ENCODE peak calls at places on chromosomes 16 and 17, in four cellular contexts. One of them, this sample, is unnamed.

GRCh38 chr16:31421587-31421986 is 6.6 kb downstream of the COX6A2 start:
- DNase-seq in PC-3: no peak
- DNase-seq in mammary epithelial cell: peak
- DNase-seq in endothelial cell of umbilical vein: no peak
- DNase-seq in this sample: no peak

GRCh38 chr16:86982912-86983311 is 334.3 kb downstream of the C16orf95 start:
- DNase-seq in PC-3: no peak
- DNase-seq in endothelial cell of umbilical vein: no peak
- DNase-seq in mammary epithelial cell: no peak
- DNase-seq in this sample: no peak

GRCh38 chr17:2703181-2703580 is 8.4 kb downstream of the CLUH start:
- DNase-seq in endothelial cell of umbilical vein: no peak
- DNase-seq in mammary epithelial cell: no peak
- DNase-seq in PC-3: no peak
- DNase-seq in this sample: no peak

GRCh38 chr16:19969284-19969683 is 84.6 kb upstream of the GPRC5B start:
- DNase-seq in endothelial cell of umbilical vein: no peak
- DNase-seq in PC-3: no peak
- DNase-seq in mammary epithelial cell: no peak
- DNase-seq in this sample: no peak

GRCh38 chr16:15658556-15658955 is 8.5 kb downstream of the NDE1 start:
- DNase-seq in mammary epithelial cell: no peak
- DNase-seq in PC-3: no peak
- DNase-seq in endothelial cell of umbilical vein: no peak
- DNase-seq in this sample: no peak

GRCh38 chr17:52515927-52516326 is 357.4 kb upstream of the CA10 start:
- DNase-seq in endothelial cell of umbilical vein: no peak
- DNase-seq in mammary epithelial cell: no peak
- DNase-seq in PC-3: no peak
- DNase-seq in this sample: no peak

GRCh38 chr17:57327176-57327970 is 71.0 kb downstream of the MSI2 start:
- DNase-seq in endothelial cell of umbilical vein: no peak
- DNase-seq in PC-3: no peak
- DNase-seq in mammary epithelial cell: no peak
- DNase-seq in this sample: no peak

GRCh38 chr16:728890-729744 is 2.2 kb downstream of the HAGHL start:
- DNase-seq in endothelial cell of umbilical vein: no peak
- DNase-seq in PC-3: no peak
- DNase-seq in mammary epithelial cell: no peak
- DNase-seq in this sample: no peak

GRCh38 chr16:10121496-10121895 is 60.7 kb downstream of the GRIN2A start:
- DNase-seq in endothelial cell of umbilical vein: no peak
- DNase-seq in mammary epithelial cell: peak
- DNase-seq in PC-3: peak
- DNase-seq in this sample: no peak

GRCh38 chr17:80118601-80119270 is 17.4 kb downstream of the GAA start:
- DNase-seq in mammary epithelial cell: no peak
- DNase-seq in PC-3: no peak
- DNase-seq in endothelial cell of umbilical vein: no peak
- DNase-seq in this sample: no peak

GRCh38 chr16:56189990-56190902 is 1.0 kb upstream of the GNAO1 start:
- DNase-seq in PC-3: no peak
- DNase-seq in mammary epithelial cell: no peak
- DNase-seq in endothelial cell of umbilical vein: peak
- DNase-seq in this sample: no peak

GRCh38 chr16:57318240-57318970 is 33.9 kb upstream of the PLLP start:
- DNase-seq in endothelial cell of umbilical vein: no peak
- DNase-seq in mammary epithelial cell: no peak
- DNase-seq in PC-3: no peak
- DNase-seq in this sample: no peak

GRCh38 chr17:39658346-39658745 is 6.8 kb upstream of the TCAP start:
- DNase-seq in endothelial cell of umbilical vein: no peak
- DNase-seq in mammary epithelial cell: no peak
- DNase-seq in PC-3: no peak
- DNase-seq in this sample: no peak

GRCh38 chr17:58189436-58190146 is 2.9 kb upstream of the EPX start:
- DNase-seq in mammary epithelial cell: peak
- DNase-seq in PC-3: peak
- DNase-seq in endothelial cell of umbilical vein: peak
- DNase-seq in this sample: peak

GRCh38 chr16:86171329-86171728 is 272.4 kb downstream of the IRF8 start:
- DNase-seq in mammary epithelial cell: no peak
- DNase-seq in PC-3: no peak
- DNase-seq in endothelial cell of umbilical vein: no peak
- DNase-seq in this sample: no peak

GRCh38 chr16:4241601-4242270 is at the start of gene SRL:
- DNase-seq in PC-3: no peak
- DNase-seq in mammary epithelial cell: no peak
- DNase-seq in endothelial cell of umbilical vein: no peak
- DNase-seq in this sample: no peak

GRCh38 chr17:58913971-58914769 is 158.5 kb downstream of the PPM1E start:
- DNase-seq in PC-3: no peak
- DNase-seq in mammary epithelial cell: no peak
- DNase-seq in endothelial cell of umbilical vein: no peak
- DNase-seq in this sample: peak

GRCh38 chr16:81204794-81205680 is 33.5 kb upstream of the BCO1 start:
- DNase-seq in PC-3: peak
- DNase-seq in mammary epithelial cell: peak
- DNase-seq in endothelial cell of umbilical vein: peak
- DNase-seq in this sample: peak

GRCh38 chr17:3770471-3770870 is 30.5 kb downstream of the ITGAE start:
- DNase-seq in PC-3: no peak
- DNase-seq in mammary epithelial cell: no peak
- DNase-seq in endothelial cell of umbilical vein: no peak
- DNase-seq in this sample: no peak

GRCh38 chr16:17350212-17350611 is 120.5 kb downstream of the XYLT1 start:
- DNase-seq in endothelial cell of umbilical vein: no peak
- DNase-seq in PC-3: no peak
- DNase-seq in mammary epithelial cell: no peak
- DNase-seq in this sample: no peak

GRCh38 chr16:51431517-51432241 is 280.6 kb upstream of the SALL1 start:
- DNase-seq in PC-3: no peak
- DNase-seq in mammary epithelial cell: peak
- DNase-seq in endothelial cell of umbilical vein: no peak
- DNase-seq in this sample: peak

GRCh38 chr17:43467981-43468541 is 15.7 kb upstream of the DHX8 start:
- DNase-seq in PC-3: no peak
- DNase-seq in mammary epithelial cell: peak
- DNase-seq in endothelial cell of umbilical vein: no peak
- DNase-seq in this sample: no peak

GRCh38 chr17:48726916-48727286 is 1.6 kb downstream of the HOXB13 start:
- DNase-seq in mammary epithelial cell: no peak
- DNase-seq in endothelial cell of umbilical vein: no peak
- DNase-seq in PC-3: peak
- DNase-seq in this sample: no peak

GRCh38 chr17:48729335-48730239 is 1.0 kb upstream of the HOXB13 start:
- DNase-seq in endothelial cell of umbilical vein: no peak
- DNase-seq in PC-3: peak
- DNase-seq in mammary epithelial cell: no peak
- DNase-seq in this sample: peak

GRCh38 chr17:48727415-48728175 is 955 bp downstream of the HOXB13 start:
- DNase-seq in endothelial cell of umbilical vein: no peak
- DNase-seq in PC-3: peak
- DNase-seq in mammary epithelial cell: no peak
- DNase-seq in this sample: no peak

GRCh38 chr17:48730240-48730550 is 1.6 kb upstream of the HOXB13 start:
- DNase-seq in mammary epithelial cell: no peak
- DNase-seq in endothelial cell of umbilical vein: no peak
- DNase-seq in PC-3: no peak
- DNase-seq in this sample: no peak

DNA sequence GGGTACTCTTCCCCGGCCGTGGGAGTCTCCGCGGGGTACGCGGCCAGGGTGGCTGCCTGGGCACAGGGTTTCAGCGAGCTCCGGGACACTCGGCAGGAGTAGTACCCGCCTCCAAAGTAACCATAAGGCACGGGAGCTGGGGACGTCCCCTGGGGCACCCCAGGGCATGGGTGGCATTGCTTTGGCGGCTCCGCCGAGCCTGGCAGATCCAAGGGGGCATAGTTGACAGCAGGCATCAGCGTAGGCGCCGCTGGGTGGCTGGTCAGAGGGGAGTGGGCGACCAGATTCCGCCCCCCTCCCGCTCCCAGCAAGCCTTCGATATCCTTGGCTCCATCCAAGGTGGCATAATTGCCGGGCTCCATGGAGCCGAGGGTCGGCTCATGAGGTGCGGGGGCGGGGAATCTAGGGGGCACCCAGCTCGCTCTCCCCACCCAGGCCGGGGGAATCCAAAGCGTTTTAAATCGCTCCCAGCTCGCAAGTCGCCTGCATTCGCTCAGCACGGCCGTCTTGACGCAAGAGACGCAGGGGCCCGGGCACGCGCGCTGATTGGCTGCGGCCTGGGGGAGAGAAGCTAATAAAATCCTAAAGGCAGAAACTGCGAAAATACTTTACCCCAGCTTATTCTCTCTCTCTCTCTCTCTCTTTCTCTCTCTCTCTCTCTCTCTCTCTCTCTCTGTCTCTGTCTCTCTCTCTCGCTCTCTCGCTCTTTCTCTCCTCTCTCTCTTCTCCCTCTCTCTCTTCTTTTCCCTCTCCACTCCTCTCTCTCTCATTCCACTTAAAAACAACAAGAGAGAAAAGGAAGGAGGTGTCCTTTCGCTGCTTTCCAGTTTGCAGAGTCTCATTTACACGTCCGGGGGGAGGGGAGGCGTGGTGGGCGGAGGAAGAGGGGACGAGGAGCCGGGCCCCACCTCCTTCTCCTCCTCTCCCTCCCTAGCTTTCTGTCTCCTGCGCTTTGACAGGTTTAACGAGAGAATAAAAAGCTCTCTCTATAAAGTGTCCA is at the start of gene HOXB13:
- DNase-seq in endothelial cell of umbilical vein: peak
- DNase-seq in PC-3: peak
- DNase-seq in mammary epithelial cell: no peak
- DNase-seq in this sample: peak
- TF ChIP-seq EZH2 in endothelial cell of umbilical vein: peak
- TF ChIP-seq EZH2 in PC-3: no peak
- TF ChIP-seq EZH2 in mammary epithelial cell: peak
- TF ChIP-seq EZH2 in this sample: no peak

DNA sequence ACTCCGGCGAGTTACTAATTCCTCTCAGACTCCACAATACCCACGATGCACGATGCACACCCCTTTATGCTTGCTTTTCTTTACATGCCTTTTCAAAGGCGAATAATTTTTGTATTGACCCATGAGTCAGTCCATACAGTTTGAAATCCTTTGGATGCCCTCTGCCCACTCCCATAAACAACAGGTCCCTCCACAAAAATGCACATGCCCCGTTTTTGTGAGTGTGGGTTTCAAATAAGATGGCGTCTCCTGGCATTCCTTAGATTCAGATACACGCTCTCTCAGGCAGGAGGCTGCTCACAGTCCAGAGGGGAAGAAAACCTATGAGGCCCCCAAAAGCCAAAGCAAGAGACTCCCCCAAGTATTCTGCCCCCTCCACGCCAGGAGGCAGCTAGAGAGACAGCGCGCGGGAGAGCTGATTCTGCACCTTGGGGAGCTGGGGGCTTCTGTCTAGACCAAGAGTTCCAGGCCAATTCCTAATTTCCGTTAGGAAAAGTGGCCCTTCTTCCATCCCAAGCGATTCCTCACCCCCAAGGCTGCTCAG is 19.6 kb upstream of the HOXB9 start:
- DNase-seq in PC-3: no peak
- DNase-seq in mammary epithelial cell: no peak
- DNase-seq in endothelial cell of umbilical vein: no peak
- DNase-seq in this sample: no peak
- TF ChIP-seq EZH2 in PC-3: no peak
- TF ChIP-seq EZH2 in mammary epithelial cell: peak
- TF ChIP-seq EZH2 in endothelial cell of umbilical vein: no peak
- TF ChIP-seq EZH2 in this sample: no peak

DNA sequence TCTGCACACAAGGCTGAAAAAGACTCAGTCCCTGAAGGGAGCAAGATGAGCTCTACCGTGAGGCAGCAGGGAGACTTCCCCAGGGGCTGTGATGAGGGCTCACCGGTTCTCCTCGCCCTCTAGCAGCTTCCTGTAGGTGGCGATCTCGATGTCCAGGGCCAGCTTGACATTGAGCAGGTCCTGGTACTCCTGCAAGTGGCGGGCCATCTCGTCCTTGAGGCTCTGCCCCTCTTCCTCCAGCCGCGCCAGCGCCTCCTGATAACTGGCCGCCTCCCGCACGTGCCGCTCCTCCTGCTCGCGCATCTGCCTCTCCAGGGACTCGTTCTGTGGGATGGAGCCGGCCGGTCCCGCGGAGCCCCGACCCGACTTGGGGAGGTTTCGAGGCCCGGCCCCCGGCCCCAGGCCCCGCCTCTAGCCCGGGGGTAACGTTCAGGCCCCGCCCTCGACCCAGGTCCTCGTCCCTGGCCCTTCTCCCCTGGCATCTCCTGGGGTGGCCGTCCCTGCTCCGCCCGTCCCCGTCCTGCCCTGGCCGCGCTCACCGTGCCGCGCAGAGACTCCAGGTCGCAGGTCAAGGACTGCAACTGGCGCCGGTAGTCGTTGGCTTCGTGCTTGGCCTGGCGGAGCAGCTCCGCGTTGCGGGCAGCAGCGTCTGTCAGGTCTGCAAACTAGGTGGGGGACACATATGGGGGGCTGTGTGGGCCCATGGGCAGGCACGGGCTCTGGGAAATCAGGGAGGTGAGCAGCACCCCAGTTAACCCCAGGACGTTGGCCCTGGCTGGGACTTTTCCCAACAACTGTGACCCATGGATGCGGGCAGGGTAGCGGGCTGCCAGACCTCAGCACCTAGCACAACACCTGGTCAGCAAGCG is 3.9 kb downstream of the GFAP start:
- DNase-seq in endothelial cell of umbilical vein: peak
- DNase-seq in PC-3: peak
- DNase-seq in mammary epithelial cell: no peak
- DNase-seq in this sample: peak
- TF ChIP-seq EZH2 in endothelial cell of umbilical vein: no peak
- TF ChIP-seq EZH2 in PC-3: no peak
- TF ChIP-seq EZH2 in mammary epithelial cell: no peak
- TF ChIP-seq EZH2 in this sample: no peak

GRCh38 chr17:12592941-12593340 is 72.7 kb upstream of the MYOCD start:
- DNase-seq in mammary epithelial cell: no peak
- DNase-seq in PC-3: no peak
- DNase-seq in endothelial cell of umbilical vein: no peak
- DNase-seq in this sample: peak

GRCh38 chr17:12590417-12590816 is 75.3 kb upstream of the MYOCD start:
- DNase-seq in endothelial cell of umbilical vein: no peak
- DNase-seq in PC-3: no peak
- DNase-seq in mammary epithelial cell: no peak
- DNase-seq in this sample: no peak

GRCh38 chr17:12596961-12597360 is 68.7 kb upstream of the MYOCD start:
- DNase-seq in mammary epithelial cell: no peak
- DNase-seq in endothelial cell of umbilical vein: no peak
- DNase-seq in PC-3: no peak
- DNase-seq in this sample: no peak

GRCh38 chr17:12588531-12588930 is 77.2 kb upstream of the MYOCD start:
- DNase-seq in endothelial cell of umbilical vein: no peak
- DNase-seq in mammary epithelial cell: no peak
- DNase-seq in PC-3: no peak
- DNase-seq in this sample: no peak

DNA sequence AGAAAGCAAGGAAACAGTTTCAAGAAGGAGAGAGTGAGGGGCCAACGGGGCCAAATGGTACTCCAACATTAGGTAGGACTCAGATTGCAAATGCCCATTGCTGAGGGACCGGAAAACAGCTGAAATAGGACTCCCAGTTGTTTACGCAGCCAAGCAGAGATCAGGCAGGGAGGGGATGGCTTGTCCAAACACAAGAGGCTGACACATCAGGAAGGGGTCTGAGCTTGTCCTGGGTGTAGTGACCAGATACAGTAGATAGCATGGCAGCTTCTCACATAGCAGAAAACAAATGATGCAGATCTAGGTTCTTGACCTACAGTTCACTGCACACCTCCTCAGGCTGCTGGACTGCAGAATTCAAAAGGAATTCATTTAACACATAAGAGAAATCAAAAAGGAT is 74.4 kb upstream of the MYOCD start:
- DNase-seq in PC-3: no peak
- DNase-seq in mammary epithelial cell: no peak
- DNase-seq in endothelial cell of umbilical vein: no peak
- DNase-seq in this sample: no peak
- TF ChIP-seq EZH2 in PC-3: no peak
- TF ChIP-seq EZH2 in mammary epithelial cell: no peak
- TF ChIP-seq EZH2 in endothelial cell of umbilical vein: no peak
- TF ChIP-seq EZH2 in this sample: no peak

This sample was measured in A673.